ENCODE peak calls at places on chromosomes 13 and 19, in eight cellular contexts. P is ovary, V is heart left ventricle, A is esophagus muscularis mucosa, J is NB4, C is tibial nerve, Z is Peyer's patch, F is uterus. M is an unnamed sample.
A peak's percentile ranks its signal among the peaks of the same experiment; 100 is the strongest.

GRCh38 chr13:24135674-24136300 is 24.7 kb upstream of the SPATA13 start:
- DNase-seq in V (no peak), P (no peak), C (no peak), F (no peak), J (no peak), Z (no peak), A (no peak), M (no peak)

GRCh38 chr19:10010247-10010691 is at the start of gene COL5A3:
- DNase-seq in P (peak; percentile 58), A (peak; percentile 92), F (peak; percentile 76), C (peak; percentile 43), Z (no peak), V (peak; percentile 72), J (no peak), M (no peak)

GRCh38 chr13:40026741-40027140 is 371.3 kb downstream of the COG6 start:
- DNase-seq in F (no peak), V (no peak), A (no peak), Z (no peak), C (no peak), P (no peak), J (no peak), M (no peak)

GRCh38 chr13:30608364-30608763 is 9.4 kb upstream of the USPL1 start:
- DNase-seq in P (no peak), Z (no peak), F (no peak), J (no peak), A (no peak), C (no peak), V (peak; percentile 23), M (no peak)

GRCh38 chr13:25561842-25562241 is 190.1 kb downstream of the ATP8A2 start:
- DNase-seq in F (no peak), A (peak; percentile 62), C (no peak), Z (no peak), J (no peak), V (no peak), P (no peak), M (no peak)

GRCh38 chr13:38086721-38087120 is 217.1 kb upstream of the TRPC4 start:
- DNase-seq in Z (no peak), A (no peak), C (no peak), J (no peak), P (no peak), F (no peak), V (no peak), M (no peak)

GRCh38 chr13:24251525-24251924 is 57.9 kb upstream of the C1QTNF9 start:
- DNase-seq in V (no peak), P (no peak), J (no peak), Z (peak; percentile 69), A (no peak), F (no peak), C (no peak), M (no peak)

GRCh38 chr19:34847393-34847792 is 74.4 kb upstream of the ZNF599 start:
- DNase-seq in J (peak; percentile 19), A (no peak), P (no peak), F (no peak), C (no peak), Z (no peak), V (no peak), M (no peak)

GRCh38 chr13:95509521-95510315 is 42.8 kb upstream of the CLDN10 start:
- DNase-seq in Z (no peak), P (no peak), A (no peak), J (peak; percentile 84), V (no peak), F (no peak), C (no peak), M (no peak)

GRCh38 chr13:49454388-49455015 is 10.4 kb downstream of the SETDB2 start:
- DNase-seq in A (no peak), J (no peak), Z (no peak), V (no peak), C (no peak), F (no peak), P (no peak), M (no peak)

GRCh38 chr19:54204767-54205468 is 4.3 kb downstream of the RPS9 start:
- DNase-seq in Z (no peak), C (no peak), P (no peak), A (no peak), V (no peak), J (no peak), F (no peak), M (no peak)

GRCh38 chr13:80100636-80101035 is 240.3 kb downstream of the SPRY2 start:
- DNase-seq in C (no peak), F (no peak), A (no peak), V (no peak), J (no peak), Z (no peak), P (no peak), M (no peak)

GRCh38 chr13:113045214-113046007 is 60.2 kb upstream of the F7 start:
- DNase-seq in P (no peak), V (no peak), F (no peak), J (no peak), C (no peak), A (no peak), Z (no peak), M (no peak)

GRCh38 chr13:27658569-27658968 is 36.9 kb downstream of the POLR1D start:
- DNase-seq in A (no peak), Z (no peak), V (no peak), P (no peak), C (no peak), J (no peak), F (no peak), M (no peak)

GRCh38 chr13:37656247-37656940 is 57.8 kb upstream of the POSTN start:
- DNase-seq in A (no peak), Z (no peak), V (no peak), C (no peak), J (no peak), F (no peak), P (no peak), M (no peak)

GRCh38 chr13:101398191-101398590 is 18.1 kb downstream of the NALCN start:
- DNase-seq in Z (no peak), P (no peak), A (peak; percentile 64), V (no peak), C (no peak), F (no peak), J (no peak), M (no peak)

GRCh38 chr13:106567421-106568224 is at the start of gene ARGLU1:
- DNase-seq in J (peak; percentile 94), C (peak; percentile 88), Z (peak; percentile 87), P (peak; percentile 98), V (peak; percentile 94), F (peak; percentile 97), A (peak; percentile 97), M (peak; percentile 96)

GRCh38 chr19:17973759-17974158 is 6.9 kb downstream of the KCNN1 start:
- DNase-seq in J (no peak), F (no peak), P (no peak), Z (no peak), A (no peak), C (no peak), V (no peak), M (no peak)

GRCh38 chr19:13839938-13840750 is 36.8 kb upstream of the NANOS3 start:
- DNase-seq in A (no peak), V (peak; percentile 60), Z (peak; percentile 44), P (no peak), C (no peak), J (peak; percentile 68), F (no peak), M (peak; percentile 50)

GRCh38 chr19:4375620-4376228 is 24.6 kb downstream of the SH3GL1 start:
- DNase-seq in Z (peak; percentile 76), A (no peak), F (peak; percentile 52), C (no peak), P (peak; percentile 46), J (peak; percentile 90), V (peak; percentile 36), M (peak; percentile 23)
- TF ChIP-seq CTCF in Z (peak; percentile 20), A (peak; percentile 27), F (no peak), C (no peak), P (no peak), J (peak; percentile 57), V (peak; percentile 28), M (peak; percentile 20)

DNA sequence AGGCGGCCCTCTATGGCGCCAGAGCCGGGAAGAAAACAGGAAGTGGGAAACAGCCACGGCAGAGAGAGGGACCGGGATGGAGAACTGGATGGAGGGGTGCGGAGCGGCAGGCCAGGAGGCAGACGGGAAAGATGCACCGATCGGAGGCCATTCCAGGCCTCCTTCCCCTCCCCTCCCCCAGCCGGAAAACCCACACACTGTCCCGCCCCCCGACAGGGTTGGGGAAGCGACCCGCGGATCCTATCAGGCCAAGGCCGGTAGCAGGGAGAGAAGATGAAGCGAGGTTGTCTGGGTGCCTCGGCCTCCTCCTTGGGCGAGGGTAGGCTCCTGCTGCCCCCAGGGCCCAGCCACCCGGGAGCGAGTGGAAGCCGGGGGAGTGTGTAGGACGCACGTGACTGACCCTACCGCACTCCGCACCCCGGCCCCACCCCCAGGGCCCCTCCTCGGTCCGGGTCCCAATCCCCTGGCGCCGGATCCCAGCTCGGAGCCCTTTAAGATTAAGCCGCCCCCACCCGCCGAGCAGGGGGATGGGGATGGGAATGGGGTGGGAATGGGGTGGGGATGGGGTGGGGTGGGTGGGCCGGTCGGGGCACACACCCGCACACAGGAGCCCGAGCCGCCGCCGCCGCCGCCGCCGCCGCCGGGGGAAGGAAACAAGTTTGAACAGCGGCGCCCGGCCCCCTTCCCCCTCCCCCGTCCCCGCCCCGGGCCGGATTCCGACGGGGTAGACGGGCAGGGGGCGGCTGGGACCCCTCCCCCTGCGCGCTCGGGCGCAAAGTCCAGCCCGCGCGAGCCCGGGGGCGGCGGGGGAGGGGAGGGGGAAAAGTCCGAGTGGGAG is 1.5 kb downstream of the ERF start:
- DNase-seq in Z (peak; percentile 69), F (peak; percentile 71), J (peak; percentile 66), A (no peak), C (no peak), P (peak; percentile 83), V (peak; percentile 71), M (peak; percentile 76)
- TF ChIP-seq POLR2A in Z (no peak), F (peak; percentile 34), J (no peak), A (no peak), C (no peak), P (no peak), V (no peak), M (no peak)

GRCh38 chr19:12521996-12522395 is 29.3 kb downstream of the ZNF564 start:
- DNase-seq in Z (no peak), C (no peak), J (peak; percentile 30), V (no peak), F (no peak), P (no peak), A (no peak), M (no peak)
- TF ChIP-seq CTCF in Z (no peak), C (no peak), J (no peak), V (peak; percentile 11), F (no peak), P (no peak), A (peak; percentile 15), M (no peak)

GRCh38 chr19:4456566-4456842 is 1.1 kb downstream of the UBXN6 start:
- DNase-seq in F (no peak), Z (no peak), V (no peak), A (no peak), C (no peak), J (no peak), P (no peak), M (peak; percentile 75)

GRCh38 chr19:4456843-4457653 is 546 bp downstream of the UBXN6 start:
- DNase-seq in F (peak; percentile 53), Z (peak; percentile 58), A (no peak), V (peak; percentile 59), P (peak; percentile 74), J (peak; percentile 62), C (no peak), M (peak; percentile 67)

GRCh38 chr19:4454952-4455738 is 2.4 kb downstream of the UBXN6 start:
- DNase-seq in P (no peak), Z (no peak), J (no peak), A (no peak), C (no peak), V (no peak), F (peak; percentile 69), M (peak; percentile 92)

GRCh38 chr19:4454621-4454951 is 3.0 kb downstream of the UBXN6 start:
- DNase-seq in V (no peak), C (no peak), P (no peak), Z (no peak), J (no peak), F (no peak), A (no peak), M (no peak)

GRCh38 chr19:4455742-4456565 is 1.6 kb downstream of the UBXN6 start:
- DNase-seq in C (peak; percentile 50), J (peak; percentile 59), F (peak; percentile 88), A (no peak), V (peak; percentile 71), Z (no peak), P (peak; percentile 92), M (peak; percentile 92)
- TF ChIP-seq POLR2A in C (no peak), J (no peak), F (no peak), A (no peak), V (no peak), Z (no peak), P (no peak), M (peak; percentile 91)